ENCODE peak calls at places on chromosome 5, in four cellular contexts. One of them, this sample, is unnamed.

GRCh38 chr5:153827407-153827806 is 211.3 kb downstream of the FAM114A2 start:
- DNase-seq in NCI-H1436 treated with DMSO at 0.1 percent for 48 hours: no peak
- DNase-seq in stomach: no peak
- DNase-seq in NCI-H460: no peak
- DNase-seq in this sample: no peak

GRCh38 chr5:40678021-40678939 is 1.4 kb upstream of the PTGER4 start:
- DNase-seq in NCI-H1436 treated with DMSO at 0.1 percent for 48 hours: no peak
- DNase-seq in stomach: no peak
- DNase-seq in NCI-H460: no peak
- DNase-seq in this sample: no peak

GRCh38 chr5:174903333-174903732 is 179.0 kb downstream of the MSX2 start:
- DNase-seq in NCI-H1436 treated with DMSO at 0.1 percent for 48 hours: no peak
- DNase-seq in stomach: no peak
- DNase-seq in NCI-H460: no peak
- DNase-seq in this sample: no peak

GRCh38 chr5:59416441-59416840 is 477.1 kb downstream of the PDE4D start:
- DNase-seq in NCI-H1436 treated with DMSO at 0.1 percent for 48 hours: no peak
- DNase-seq in stomach: no peak
- DNase-seq in NCI-H460: peak
- DNase-seq in this sample: no peak

GRCh38 chr5:83476470-83476817 is 4.9 kb downstream of the VCAN start:
- DNase-seq in NCI-H1436 treated with DMSO at 0.1 percent for 48 hours: no peak
- DNase-seq in stomach: no peak
- DNase-seq in NCI-H460: no peak
- DNase-seq in this sample: no peak

GRCh38 chr5:148653840-148654781 is at the start of gene HTR4:
- DNase-seq in NCI-H1436 treated with DMSO at 0.1 percent for 48 hours: no peak
- DNase-seq in stomach: no peak
- DNase-seq in NCI-H460: no peak
- DNase-seq in this sample: no peak

GRCh38 chr5:145130996-145131395 is 704.1 kb downstream of the PRELID2 start:
- DNase-seq in NCI-H1436 treated with DMSO at 0.1 percent for 48 hours: no peak
- DNase-seq in stomach: no peak
- DNase-seq in NCI-H460: no peak
- DNase-seq in this sample: no peak

GRCh38 chr5:173973614-173973969 is 15.4 kb upstream of the C5orf47 start:
- DNase-seq in NCI-H1436 treated with DMSO at 0.1 percent for 48 hours: no peak
- DNase-seq in stomach: peak
- DNase-seq in NCI-H460: no peak
- DNase-seq in this sample: peak

GRCh38 chr5:124264499-124264898 is 481.9 kb downstream of the ZNF608 start:
- DNase-seq in NCI-H1436 treated with DMSO at 0.1 percent for 48 hours: no peak
- DNase-seq in stomach: no peak
- DNase-seq in NCI-H460: no peak
- DNase-seq in this sample: no peak

GRCh38 chr5:142939884-142940283 is 169.7 kb downstream of the ARHGAP26 start:
- DNase-seq in NCI-H1436 treated with DMSO at 0.1 percent for 48 hours: no peak
- DNase-seq in stomach: no peak
- DNase-seq in NCI-H460: no peak
- DNase-seq in this sample: no peak

GRCh38 chr5:141677415-141677814 is 4.6 kb downstream of the ARAP3 start:
- DNase-seq in NCI-H1436 treated with DMSO at 0.1 percent for 48 hours: no peak
- DNase-seq in stomach: no peak
- DNase-seq in NCI-H460: no peak
- DNase-seq in this sample: no peak

GRCh38 chr5:15124461-15124860 is 252.9 kb upstream of the ANKH start:
- DNase-seq in NCI-H1436 treated with DMSO at 0.1 percent for 48 hours: no peak
- DNase-seq in stomach: no peak
- DNase-seq in NCI-H460: no peak
- DNase-seq in this sample: no peak

GRCh38 chr5:108720416-108720815 is 27.3 kb upstream of the FER start:
- DNase-seq in NCI-H1436 treated with DMSO at 0.1 percent for 48 hours: no peak
- DNase-seq in stomach: no peak
- DNase-seq in NCI-H460: no peak
- DNase-seq in this sample: no peak

GRCh38 chr5:6674421-6674820 is 38.8 kb upstream of the TENT4A start:
- DNase-seq in NCI-H1436 treated with DMSO at 0.1 percent for 48 hours: no peak
- DNase-seq in stomach: no peak
- DNase-seq in NCI-H460: no peak
- DNase-seq in this sample: no peak

GRCh38 chr5:171242521-171242920 is 66.5 kb upstream of the TLX3 start:
- DNase-seq in NCI-H1436 treated with DMSO at 0.1 percent for 48 hours: no peak
- DNase-seq in stomach: no peak
- DNase-seq in NCI-H460: no peak
- DNase-seq in this sample: no peak

GRCh38 chr5:136133416-136134383 is 1.1 kb downstream of the SMAD5 start:
- DNase-seq in NCI-H1436 treated with DMSO at 0.1 percent for 48 hours: no peak
- DNase-seq in stomach: peak
- DNase-seq in NCI-H460: peak
- DNase-seq in this sample: peak

GRCh38 chr5:73381587-73382411 is 66.8 kb downstream of the FOXD1 start:
- DNase-seq in NCI-H1436 treated with DMSO at 0.1 percent for 48 hours: no peak
- DNase-seq in stomach: no peak
- DNase-seq in NCI-H460: no peak
- DNase-seq in this sample: no peak

GRCh38 chr5:74957029-74957781 is 91.0 kb upstream of the FAM169A start:
- DNase-seq in NCI-H1436 treated with DMSO at 0.1 percent for 48 hours: no peak
- DNase-seq in stomach: no peak
- DNase-seq in NCI-H460: no peak
- DNase-seq in this sample: no peak

GRCh38 chr5:63262191-63262981 is 683.8 kb downstream of the LRRC70 start:
- DNase-seq in NCI-H1436 treated with DMSO at 0.1 percent for 48 hours: no peak
- DNase-seq in stomach: no peak
- DNase-seq in NCI-H460: peak
- DNase-seq in this sample: no peak

GRCh38 chr5:177027665-177028064 is 5.2 kb downstream of the ZNF346 start:
- DNase-seq in NCI-H1436 treated with DMSO at 0.1 percent for 48 hours: no peak
- DNase-seq in stomach: no peak
- DNase-seq in NCI-H460: no peak
- DNase-seq in this sample: no peak

GRCh38 chr5:66993448-66993847 is 203.2 kb downstream of the CD180 start:
- DNase-seq in NCI-H1436 treated with DMSO at 0.1 percent for 48 hours: no peak
- DNase-seq in stomach: no peak
- DNase-seq in NCI-H460: no peak
- DNase-seq in this sample: no peak

GRCh38 chr5:145347026-145347616 is 488.0 kb downstream of the PRELID2 start:
- DNase-seq in NCI-H1436 treated with DMSO at 0.1 percent for 48 hours: no peak
- DNase-seq in stomach: no peak
- DNase-seq in NCI-H460: peak
- DNase-seq in this sample: peak

GRCh38 chr5:24783596-24783995 is 138.8 kb upstream of the CDH10 start:
- DNase-seq in NCI-H1436 treated with DMSO at 0.1 percent for 48 hours: no peak
- DNase-seq in stomach: no peak
- DNase-seq in NCI-H460: no peak
- DNase-seq in this sample: no peak

GRCh38 chr5:59583151-59583809 is 310.2 kb downstream of the PDE4D start:
- DNase-seq in NCI-H1436 treated with DMSO at 0.1 percent for 48 hours: no peak
- DNase-seq in stomach: no peak
- DNase-seq in NCI-H460: no peak
- DNase-seq in this sample: no peak

GRCh38 chr5:68730220-68731010 is 363.4 kb upstream of the SLC30A5 start:
- DNase-seq in NCI-H1436 treated with DMSO at 0.1 percent for 48 hours: peak
- DNase-seq in stomach: no peak
- DNase-seq in NCI-H460: no peak
- DNase-seq in this sample: peak

GRCh38 chr5:54455413-54456157 is at the start of gene HSPB3:
- DNase-seq in NCI-H1436 treated with DMSO at 0.1 percent for 48 hours: no peak
- DNase-seq in stomach: no peak
- DNase-seq in NCI-H460: peak
- DNase-seq in this sample: peak

GRCh38 chr5:105735704-105736103 is 1935.0 kb downstream of the EFNA5 start:
- DNase-seq in NCI-H1436 treated with DMSO at 0.1 percent for 48 hours: no peak
- DNase-seq in stomach: no peak
- DNase-seq in NCI-H460: no peak
- DNase-seq in this sample: no peak

GRCh38 chr5:168334161-168335094 is 43.0 kb downstream of the WWC1 start:
- DNase-seq in NCI-H1436 treated with DMSO at 0.1 percent for 48 hours: no peak
- DNase-seq in stomach: no peak
- DNase-seq in NCI-H460: no peak
- DNase-seq in this sample: peak

GRCh38 chr5:145244251-145244650 is 590.9 kb downstream of the PRELID2 start:
- DNase-seq in NCI-H1436 treated with DMSO at 0.1 percent for 48 hours: no peak
- DNase-seq in stomach: no peak
- DNase-seq in NCI-H460: no peak
- DNase-seq in this sample: no peak

GRCh38 chr5:110623875-110624274 is 102.6 kb downstream of the TMEM232 start:
- DNase-seq in NCI-H1436 treated with DMSO at 0.1 percent for 48 hours: no peak
- DNase-seq in stomach: no peak
- DNase-seq in NCI-H460: no peak
- DNase-seq in this sample: no peak